ENCODE peak calls at places on chromosomes 16 and 17, in six cellular contexts. L is NB4, K is A549, J is GM12878, U is K562, X is HepG2. H is an unnamed sample.

GRCh38 chr17:55283256-55283965 is 18.7 kb downstream of the HLF start:
- DNase-seq in L (no peak), K (no peak), J (no peak), U (no peak), X (peak), H (no peak)

GRCh38 chr17:29177871-29178749 is 2.1 kb downstream of the MYO18A start:
- DNase-seq in L (no peak), K (peak), J (no peak), U (peak), X (peak), H (no peak)

GRCh38 chr16:70151391-70151790 is 22.2 kb upstream of the CLEC18C start:
- DNase-seq in L (no peak), K (no peak), J (no peak), U (no peak), X (no peak), H (no peak)

GRCh38 chr17:9802294-9802693 is 10.9 kb upstream of the DHRS7C start:
- DNase-seq in L (no peak), K (peak), J (no peak), U (no peak), X (no peak), H (no peak)

GRCh38 chr17:55348749-55349354 is 72.8 kb downstream of the MMD start:
- DNase-seq in L (peak), K (peak), J (no peak), U (peak), X (peak), H (peak)

GRCh38 chr17:7852919-7853692 is 1.8 kb upstream of the TMEM88 start:
- DNase-seq in L (no peak), K (no peak), J (no peak), U (no peak), X (no peak), H (no peak)

GRCh38 chr16:84065536-84066132 is 23.0 kb upstream of the SLC38A8 start:
- DNase-seq in L (peak), K (peak), J (no peak), U (peak), X (peak), H (peak)

GRCh38 chr16:24611310-24611709 is 71.9 kb downstream of the RBBP6 start:
- DNase-seq in L (no peak), K (no peak), J (no peak), U (no peak), X (no peak), H (no peak)

GRCh38 chr17:80832266-80832676 is 159.4 kb upstream of the CHMP6 start:
- DNase-seq in L (no peak), K (peak), J (no peak), U (peak), X (no peak), H (peak)

GRCh38 chr17:83196088-83196765 is 116.8 kb downstream of the METRNL start:
- DNase-seq in L (peak), K (no peak), J (no peak), U (no peak), X (no peak), H (no peak)

GRCh38 chr16:53821957-53822625 is 118.1 kb downstream of the FTO start:
- DNase-seq in L (no peak), K (peak), J (no peak), U (no peak), X (peak), H (no peak)

GRCh38 chr16:24685539-24686432 is 43.7 kb upstream of the TNRC6A start:
- DNase-seq in L (no peak), K (peak), J (no peak), U (no peak), X (peak), H (peak)

GRCh38 chr16:6096931-6097665 is 999.5 kb upstream of the EEF2KMT start:
- DNase-seq in L (no peak), K (no peak), J (no peak), U (no peak), X (no peak), H (no peak)

GRCh38 chr16:81697321-81697885 is 81.7 kb upstream of the PLCG2 start:
- DNase-seq in L (peak), K (peak), J (no peak), U (peak), X (peak), H (peak)

GRCh38 chr17:44983563-44983962 is 15.5 kb upstream of the C1QL1 start:
- DNase-seq in L (no peak), K (no peak), J (no peak), U (no peak), X (no peak), H (no peak)

GRCh38 chr16:81797443-81797842 is 18.4 kb downstream of the PLCG2 start:
- DNase-seq in L (peak), K (no peak), J (peak), U (no peak), X (no peak), H (no peak)

GRCh38 chr17:7079581-7080444 is at the start of gene CLEC10A:
- DNase-seq in L (peak), K (no peak), J (no peak), U (no peak), X (no peak), H (no peak)

GRCh38 chr16:31528726-31529397 is 1.2 kb downstream of the AHSP start:
- DNase-seq in L (no peak), K (no peak), J (no peak), U (no peak), X (no peak), H (no peak)

GRCh38 chr16:30090607-30091332 is 954 bp downstream of the TBX6 start:
- DNase-seq in L (no peak), K (no peak), J (no peak), U (no peak), X (no peak), H (no peak)

GRCh38 chr16:16045311-16045710 is 95.9 kb downstream of the ABCC1 start:
- DNase-seq in L (no peak), K (no peak), J (no peak), U (no peak), X (no peak), H (no peak)

GRCh38 chr16:48022496-48022895 is 133.3 kb downstream of the ABCC12 start:
- DNase-seq in L (no peak), K (no peak), J (no peak), U (no peak), X (no peak), H (no peak)

GRCh38 chr16:46695937-46696336 is 6.5 kb downstream of the ORC6 start:
- DNase-seq in L (no peak), K (no peak), J (no peak), U (no peak), X (no peak), H (no peak)

GRCh38 chr16:56912746-56913703 is 18.9 kb upstream of the HERPUD1 start:
- DNase-seq in L (no peak), K (no peak), J (no peak), U (no peak), X (no peak), H (no peak)

GRCh38 chr17:79563237-79564013 is 47.4 kb downstream of the RBFOX3 start:
- DNase-seq in L (no peak), K (peak), J (no peak), U (no peak), X (no peak), H (no peak)

GRCh38 chr17:79841369-79842135 is 2.3 kb upstream of the CBX4 start:
- DNase-seq in L (peak), K (no peak), J (no peak), U (no peak), X (no peak), H (no peak)

GRCh38 chr16:67240506-67240905 is 6.8 kb downstream of the FHOD1 start:
- DNase-seq in L (no peak), K (no peak), J (no peak), U (peak), X (no peak), H (no peak)

DNA sequence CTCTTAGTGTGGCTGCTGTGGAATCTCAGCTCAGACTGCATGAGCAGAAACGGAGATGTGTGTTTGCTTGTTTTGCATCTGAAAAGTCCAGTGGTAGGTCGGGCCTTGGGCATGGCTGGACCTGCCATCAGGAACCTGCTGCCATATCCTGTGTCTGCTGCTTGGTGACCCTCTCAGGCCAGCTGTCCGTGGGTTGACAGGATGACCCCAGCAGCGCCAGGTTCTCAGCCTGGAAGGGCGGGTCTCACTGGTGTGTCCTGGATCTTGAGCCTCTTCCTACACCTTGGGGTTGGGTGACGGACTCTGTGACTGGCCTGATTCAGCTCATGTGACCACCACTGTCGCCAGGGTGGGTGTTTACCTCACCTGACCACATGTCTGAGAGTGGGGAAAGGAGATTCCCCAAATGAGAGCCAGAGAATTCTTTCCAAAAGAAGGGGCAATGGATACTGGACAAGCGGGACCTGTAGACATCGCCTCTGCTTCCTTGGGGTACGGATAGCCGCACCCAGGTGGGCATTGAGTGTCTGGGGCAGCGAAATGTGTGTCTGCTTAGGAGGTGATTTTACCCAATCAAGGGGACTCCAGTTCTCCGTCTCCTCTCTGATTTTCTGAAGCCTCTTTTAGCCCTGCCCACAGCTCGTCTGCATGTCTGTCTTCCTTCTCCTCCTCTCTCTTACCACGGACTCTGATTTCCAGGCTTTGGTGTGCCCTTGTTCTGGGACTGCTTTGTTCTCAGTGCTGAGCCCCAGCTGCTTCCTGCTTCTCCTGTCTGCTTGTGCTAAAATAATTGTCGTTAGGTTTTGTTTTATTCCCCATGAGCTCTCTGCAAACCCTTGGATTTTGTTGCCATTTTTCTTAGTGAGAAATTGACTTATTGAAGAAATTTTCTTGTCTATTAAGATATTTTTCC is 399.7 kb downstream of the CPPED1 start:
- DNase-seq in L (no peak), K (no peak), J (no peak), U (no peak), X (no peak), H (peak)
- TF ChIP-seq MYC in L (no peak), K (no peak), J (no peak), U (no peak), X (no peak), H (no peak)

GRCh38 chr16:9256196-9256595 is 164.8 kb downstream of the HAPSTR1 start:
- DNase-seq in L (peak), K (peak), J (no peak), U (peak), X (peak), H (peak)

GRCh38 chr16:9257843-9258242 is 166.4 kb downstream of the HAPSTR1 start:
- DNase-seq in L (no peak), K (no peak), J (no peak), U (no peak), X (no peak), H (no peak)

GRCh38 chr16:9258423-9259051 is 167.1 kb downstream of the HAPSTR1 start:
- DNase-seq in L (peak), K (peak), J (no peak), U (peak), X (peak), H (peak)

GRCh38 chr16:9251026-9251425 is 159.6 kb downstream of the HAPSTR1 start:
- DNase-seq in L (no peak), K (no peak), J (no peak), U (no peak), X (no peak), H (no peak)

DNA sequence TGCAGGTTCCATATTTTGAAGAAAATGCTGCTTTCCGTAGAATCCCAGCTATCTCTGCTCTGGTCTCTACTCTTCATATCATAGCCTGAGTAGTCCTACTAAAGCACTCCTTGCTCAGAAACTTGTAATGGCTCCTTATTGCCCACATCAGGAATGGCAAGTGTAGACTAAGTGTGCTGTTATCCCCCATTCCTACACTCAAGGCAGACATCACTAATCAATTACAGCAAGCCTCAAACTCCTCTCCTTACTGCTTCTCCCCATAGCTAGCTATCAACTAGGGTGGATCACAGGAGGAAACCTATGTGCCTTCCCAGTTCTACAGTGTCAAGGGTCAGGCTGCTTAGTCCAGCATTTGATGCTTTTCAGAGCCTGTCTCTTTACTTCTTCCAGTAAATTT is 163.4 kb downstream of the HAPSTR1 start:
- DNase-seq in L (no peak), K (no peak), J (no peak), U (no peak), X (no peak), H (no peak)
- TF ChIP-seq CTCF in L (no peak), K (no peak), J (no peak), U (no peak), X (no peak), H (no peak)

GRCh38 chr17:18978050-18978449 is 26.1 kb downstream of the SLC5A10 start:
- DNase-seq in L (no peak), K (no peak), J (no peak), U (no peak), X (no peak), H (no peak)

GRCh38 chr17:18981385-18981641 is 23.3 kb downstream of the FAM83G start:
- DNase-seq in L (no peak), K (no peak), J (no peak), U (no peak), X (no peak), H (no peak)

GRCh38 chr17:18978655-18979054 is 25.9 kb downstream of the FAM83G start:
- DNase-seq in L (no peak), K (no peak), J (no peak), U (no peak), X (no peak), H (no peak)

GRCh38 chr17:18981642-18982424 is 22.7 kb downstream of the FAM83G start:
- DNase-seq in L (peak), K (peak), J (no peak), U (peak), X (peak), H (peak)

DNA sequence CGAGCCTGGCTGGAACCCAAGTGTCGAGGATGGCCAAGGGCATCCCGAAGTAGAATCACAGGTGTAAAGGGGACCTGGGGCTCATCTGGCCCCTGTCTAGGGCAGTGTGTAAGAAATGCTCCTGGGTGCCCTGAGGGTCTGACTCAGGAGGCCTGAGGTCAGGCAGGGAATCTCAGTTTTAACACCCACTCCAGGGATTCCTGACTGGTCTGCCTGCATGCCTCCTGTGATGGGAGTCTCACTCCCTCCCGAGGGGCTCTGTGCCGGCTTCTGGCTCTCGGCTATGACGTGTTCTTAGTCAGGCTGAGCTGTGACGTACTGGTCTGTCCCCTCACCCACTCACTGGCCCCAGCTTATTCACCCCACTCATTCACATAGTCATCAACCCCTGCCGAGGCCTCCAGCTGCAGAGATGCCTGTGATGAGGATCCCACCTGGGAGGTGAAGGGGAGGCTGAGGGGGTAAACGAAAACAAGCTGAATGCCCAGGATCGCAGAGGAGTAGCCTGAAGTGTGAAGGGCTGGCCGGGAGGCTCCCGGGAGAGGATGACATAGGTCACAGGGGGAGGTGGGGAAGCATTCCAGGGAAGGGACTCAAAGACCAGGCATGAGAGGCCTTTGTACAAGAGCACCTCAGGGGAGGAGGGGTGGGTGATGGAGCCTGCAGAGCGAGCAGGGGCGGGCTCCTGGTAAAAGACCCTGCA is 23.7 kb downstream of the FAM83G start:
- DNase-seq in L (no peak), K (no peak), J (no peak), U (no peak), X (peak), H (no peak)
- TF ChIP-seq POLR2A in L (no peak), K (no peak), J (no peak), U (no peak), X (no peak), H (no peak)

DNA sequence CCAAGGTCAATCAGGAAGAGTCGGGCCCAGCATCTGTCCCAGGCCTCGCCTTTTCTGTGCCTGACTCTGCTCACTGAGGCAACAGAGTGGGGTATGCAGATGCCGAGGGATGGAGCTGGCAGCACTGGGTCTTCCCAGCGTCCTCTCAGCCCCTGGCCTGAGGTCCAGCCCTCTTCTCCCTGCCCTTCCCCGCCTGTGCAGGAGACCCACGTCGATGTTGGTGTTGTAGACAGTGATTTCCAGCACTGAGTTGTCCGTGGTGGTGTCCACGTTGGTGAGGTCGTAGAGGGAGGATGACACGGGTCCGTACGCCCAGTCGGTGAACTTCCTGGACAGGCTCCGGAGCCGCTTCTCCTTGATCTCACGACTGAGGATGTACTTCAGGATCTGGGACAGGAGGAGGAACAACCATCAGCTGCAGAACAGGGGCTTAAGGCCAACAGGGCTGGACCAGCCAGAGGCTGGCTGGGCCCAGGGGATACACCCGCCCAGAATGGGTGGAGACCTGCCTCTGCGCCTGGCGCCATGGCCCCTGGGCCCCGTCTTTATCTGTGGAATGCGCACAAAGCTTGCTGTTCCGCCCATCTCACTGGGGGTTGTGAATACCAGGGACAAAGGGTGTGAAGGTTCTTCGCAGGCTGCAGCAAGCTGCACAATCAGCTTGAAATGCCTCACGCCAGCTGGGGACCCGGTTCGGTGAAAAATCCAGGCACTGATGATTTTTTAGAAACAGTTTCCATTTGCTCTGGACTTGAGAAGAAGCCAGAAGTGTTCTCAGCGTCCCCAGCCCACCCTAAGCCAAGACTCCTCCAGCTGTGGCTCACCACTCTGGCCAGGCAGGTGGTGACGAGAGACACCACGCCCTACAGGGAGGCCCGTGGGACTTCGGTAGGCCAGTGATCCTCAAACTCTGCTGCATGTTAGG is 27.5 kb downstream of the TRPV3 start:
- DNase-seq in L (no peak), K (no peak), J (no peak), U (no peak), X (peak), H (no peak)
- TF ChIP-seq MYC in L (no peak), K (no peak), J (no peak), U (no peak), X (peak), H (no peak)

GRCh38 chr17:49817993-49818392 is 29.5 kb downstream of the KAT7 start:
- DNase-seq in L (no peak), K (no peak), J (no peak), U (no peak), X (no peak), H (no peak)
- TF ChIP-seq CTCF in L (no peak), K (no peak), J (no peak), U (no peak), X (no peak), H (no peak)

GRCh38 chr17:72175787-72176515 is 55.1 kb downstream of the SOX9 start:
- DNase-seq in L (no peak), K (no peak), J (no peak), U (no peak), X (no peak), H (no peak)
- TF ChIP-seq POLR2A in L (no peak), K (no peak), J (no peak), U (no peak), X (no peak), H (no peak)

DNA sequence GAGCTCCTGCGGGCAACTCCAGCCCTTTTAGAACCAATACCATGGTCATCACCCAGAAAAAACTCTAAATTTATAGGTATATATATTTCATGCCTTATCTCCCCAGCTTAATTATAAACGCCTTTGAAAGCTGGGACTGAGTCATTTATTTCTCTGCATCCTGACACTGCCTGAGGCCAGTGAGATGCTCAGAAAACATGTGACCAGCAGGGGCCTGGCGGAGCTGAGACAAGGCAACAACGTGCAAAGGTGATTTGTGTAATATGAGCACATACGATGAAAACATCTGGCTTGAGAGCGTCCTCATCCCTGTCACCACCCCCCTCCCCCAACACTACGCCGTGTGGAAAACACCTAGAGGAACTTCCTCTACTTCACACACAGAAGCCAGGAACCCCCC is 22.7 kb downstream of the NXN start:
- DNase-seq in L (no peak), K (peak), J (no peak), U (no peak), X (no peak), H (peak)
- TF ChIP-seq MYC in L (no peak), K (no peak), J (no peak), U (no peak), X (no peak), H (no peak)

GRCh38 chr17:50507871-50508572 is at the start of gene MYCBPAP:
- DNase-seq in L (no peak), K (peak), J (peak), U (no peak), X (no peak), H (peak)
- TF ChIP-seq CTCF in L (no peak), K (peak), J (peak), U (no peak), X (no peak), H (no peak)